ENCODE peak calls at places on chromosomes 2 and 18, in ten cellular contexts. W is psoas muscle, F is uterus, T is left lung, D is heart left ventricle, H is right cardiac atrium, I is AG04450, E is GM23248, N is ovary, A is tibial artery. S is an unnamed sample.

GRCh38 chr2:70703900-70704549 is 64.0 kb downstream of the ADD2 start:
- DNase-seq in W (no peak), F (peak; percentile 33), T (no peak), D (no peak), H (no peak), I (no peak), E (peak; percentile 85), N (no peak), A (no peak), S (no peak)

GRCh38 chr2:128724994-128725393 is 406.3 kb upstream of the HS6ST1 start:
- DNase-seq in W (no peak), F (no peak), T (no peak), D (no peak), H (no peak), I (no peak), E (no peak), N (no peak), A (no peak), S (no peak)

GRCh38 chr2:173652311-173652710 is 297.6 kb downstream of the CDCA7 start:
- DNase-seq in W (no peak), F (no peak), T (no peak), D (no peak), H (no peak), I (peak; percentile 87), E (peak; percentile 91), N (no peak), A (no peak), S (peak; percentile 82)

GRCh38 chr2:17035010-17035409 is 369.4 kb upstream of the CYRIA start:
- DNase-seq in W (no peak), F (no peak), T (no peak), D (no peak), H (no peak), I (peak; percentile 33), E (peak; percentile 71), N (no peak), A (no peak), S (no peak)

GRCh38 chr2:60460577-60461420 is 92.7 kb downstream of the BCL11A start:
- DNase-seq in W (no peak), F (no peak), T (no peak), D (no peak), H (no peak), I (no peak), E (no peak), N (no peak), A (no peak), S (no peak)

GRCh38 chr2:72415256-72415655 is 267.6 kb upstream of the CYP26B1 start:
- DNase-seq in W (no peak), F (no peak), T (no peak), D (no peak), H (no peak), I (no peak), E (peak; percentile 80), N (no peak), A (no peak), S (no peak)

GRCh38 chr2:195202163-195202845 is 454.7 kb upstream of the SLC39A10 start:
- DNase-seq in W (no peak), F (no peak), T (no peak), D (no peak), H (no peak), I (no peak), E (peak; percentile 10), N (no peak), A (no peak), S (no peak)

GRCh38 chr18:44592639-44593038 is 88.0 kb upstream of the SETBP1 start:
- DNase-seq in W (no peak), F (no peak), T (no peak), D (no peak), H (no peak), I (no peak), E (peak; percentile 78), N (no peak), A (no peak), S (no peak)

GRCh38 chr2:69375494-69376353 is 11.3 kb downstream of the GFPT1 start:
- DNase-seq in W (no peak), F (no peak), T (no peak), D (no peak), H (no peak), I (no peak), E (peak; percentile 63), N (no peak), A (no peak), S (no peak)

GRCh38 chr2:12501469-12502147 is 215.1 kb upstream of the TRIB2 start:
- DNase-seq in W (peak; percentile 54), F (no peak), T (peak; percentile 49), D (peak; percentile 58), H (peak; percentile 68), I (no peak), E (peak; percentile 25), N (no peak), A (peak; percentile 68), S (no peak)

GRCh38 chr2:182634386-182634785 is 81.7 kb upstream of the DNAJC10 start:
- DNase-seq in W (no peak), F (no peak), T (no peak), D (no peak), H (no peak), I (no peak), E (no peak), N (no peak), A (no peak), S (no peak)

GRCh38 chr2:133712369-133712768 is 144.1 kb upstream of the NCKAP5 start:
- DNase-seq in W (no peak), F (no peak), T (no peak), D (no peak), H (no peak), I (no peak), E (no peak), N (no peak), A (no peak), S (no peak)
- H3K27ac ChIP-seq in W (no peak overlapping the region), F (no peak overlapping the region), T (no peak overlapping the region), D (no peak overlapping the region), H (no peak overlapping the region), I (no peak overlapping the region), E (no peak overlapping the region), N (no peak overlapping the region), A (no peak overlapping the region), S (no peak overlapping the region)

GRCh38 chr2:10392951-10393647 is 55.0 kb downstream of the ODC1 start:
- DNase-seq in W (no peak), F (no peak), T (no peak), D (no peak), H (no peak), I (no peak), E (no peak), N (no peak), A (no peak), S (no peak)
- H3K27ac ChIP-seq in W (no peak overlapping the region), F (no peak overlapping the region), T (peak overlapping the region; percentile 46), D (peak overlapping the region; percentile 13), H (no peak overlapping the region), I (no peak overlapping the region), E (no peak overlapping the region), N (no peak overlapping the region), A (no peak overlapping the region), S (no peak overlapping the region)

GRCh38 chr2:239130786-239131325 is 270.0 kb downstream of the HDAC4 start:
- DNase-seq in W (peak; percentile 35), F (no peak), T (no peak), D (no peak), H (no peak), I (no peak), E (no peak), N (no peak), A (no peak), S (no peak)
- H3K27ac ChIP-seq in W (no peak overlapping the region), F (no peak overlapping the region), T (no peak overlapping the region), D (no peak overlapping the region), H (no peak overlapping the region), I (no peak overlapping the region), E (no peak overlapping the region), N (no peak overlapping the region), A (no peak overlapping the region), S (no peak overlapping the region)

GRCh38 chr2:25617948-25618646 is 55.3 kb downstream of the DTNB start:
- DNase-seq in W (no peak), F (no peak), T (no peak), D (no peak), H (no peak), I (peak; percentile 55), E (peak; percentile 85), N (no peak), A (no peak), S (peak; percentile 18)
- H3K27ac ChIP-seq in W (peak overlapping the region; percentile 21), F (peak overlapping the region; percentile 46), T (peak overlapping the region; percentile 9), D (no peak overlapping the region), H (no peak overlapping the region), I (peak overlapping the region; percentile 75), E (peak overlapping the region; percentile 65), N (no peak overlapping the region), A (peak overlapping the region; percentile 71), S (peak overlapping the region; percentile 89)

DNA sequence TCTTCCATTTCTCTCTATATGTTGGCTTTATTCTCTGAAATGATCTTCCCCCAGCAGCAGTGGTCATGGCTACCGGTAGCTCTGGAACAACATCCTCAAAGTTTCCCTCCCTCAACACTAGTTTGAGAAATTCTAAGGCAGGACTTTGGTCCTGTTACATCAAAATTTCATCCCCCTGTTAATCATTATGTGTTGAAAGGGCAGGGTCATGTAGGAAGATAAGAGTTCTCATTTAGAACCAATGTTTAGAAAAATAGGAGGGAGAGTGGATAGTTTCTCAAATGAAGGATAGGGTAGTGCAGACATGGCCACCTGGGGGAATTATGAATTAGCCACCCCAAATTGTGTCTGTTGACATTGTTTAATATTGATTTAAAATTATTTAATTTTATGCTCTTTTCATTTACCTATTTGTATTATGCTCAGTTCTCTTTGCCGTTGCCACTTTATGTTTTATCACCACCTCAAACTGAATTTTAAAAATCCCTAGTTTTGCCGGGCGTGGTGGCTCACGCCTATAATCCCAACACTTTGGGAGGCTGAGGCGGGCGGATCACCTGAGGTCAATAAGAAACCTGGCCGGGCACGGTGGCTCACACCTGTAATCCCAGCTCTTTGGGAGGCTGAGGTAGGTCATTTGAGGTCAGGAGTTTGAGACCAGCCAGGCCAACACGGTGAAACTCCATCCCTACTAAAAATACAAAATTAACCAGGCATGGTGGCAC is 22.3 kb downstream of the EML4 start:
- DNase-seq in W (no peak), F (no peak), T (no peak), D (no peak), H (no peak), I (no peak), E (no peak), N (no peak), A (no peak), S (no peak)
- H3K27ac ChIP-seq in W (no peak overlapping the region), F (no peak overlapping the region), T (no peak overlapping the region), D (no peak overlapping the region), H (no peak overlapping the region), I (no peak overlapping the region), E (no peak overlapping the region), N (no peak overlapping the region), A (no peak overlapping the region), S (no peak overlapping the region)

S was measured in epithelial cell of prostate.